ENCODE peak calls at places on chromosome 1, in four cellular contexts. U is aorta, P is transverse colon, A is breast epithelium. T is an unnamed sample.

GRCh38 chr1:233816348-233816747 is 88.1 kb upstream of the SLC35F3 start:
- DNase-seq in P (no peak), U (no peak), A (no peak), T (no peak)

GRCh38 chr1:63651110-63651776 is 58.0 kb downstream of the PGM1 start:
- DNase-seq in A (no peak), P (no peak), U (no peak), T (no peak)

GRCh38 chr1:159855709-159856108 is 6.7 kb downstream of the VSIG8 start:
- DNase-seq in P (no peak), A (no peak), U (no peak), T (no peak)

GRCh38 chr1:49408346-49408745 is 615.4 kb downstream of the AGBL4 start:
- DNase-seq in A (no peak), U (no peak), P (no peak), T (no peak)

GRCh38 chr1:160953030-160953429 is 1.6 kb downstream of the ITLN2 start:
- DNase-seq in U (no peak), P (no peak), A (no peak), T (no peak)

GRCh38 chr1:41751804-41752513 is 166.8 kb downstream of the HIVEP3 start:
- DNase-seq in P (peak; percentile 21), U (no peak), A (no peak), T (no peak)

GRCh38 chr1:244881552-244882280 is 17.4 kb upstream of the HNRNPU start:
- DNase-seq in A (no peak), P (no peak), U (no peak), T (no peak)

GRCh38 chr1:86965012-86965826 is 50.8 kb downstream of the HS2ST1 start:
- DNase-seq in P (no peak), U (no peak), A (no peak), T (no peak)

GRCh38 chr1:214466759-214467585 is 84.4 kb downstream of the PTPN14 start:
- DNase-seq in A (no peak), U (no peak), P (no peak), T (no peak)

GRCh38 chr1:45365051-45365450 is 24.8 kb upstream of the MUTYH start:
- DNase-seq in P (no peak), A (no peak), U (no peak), T (no peak)

GRCh38 chr1:114597949-114598348 is 16.5 kb upstream of the BCAS2 start:
- DNase-seq in P (no peak), U (no peak), A (no peak), T (no peak)

GRCh38 chr1:71745326-71745725 is 537.0 kb downstream of the NEGR1 start:
- DNase-seq in U (no peak), P (no peak), A (no peak), T (no peak)

GRCh38 chr1:14340244-14340800 is 258.2 kb upstream of the KAZN start:
- DNase-seq in P (no peak), U (no peak), A (no peak), T (no peak)

DNA sequence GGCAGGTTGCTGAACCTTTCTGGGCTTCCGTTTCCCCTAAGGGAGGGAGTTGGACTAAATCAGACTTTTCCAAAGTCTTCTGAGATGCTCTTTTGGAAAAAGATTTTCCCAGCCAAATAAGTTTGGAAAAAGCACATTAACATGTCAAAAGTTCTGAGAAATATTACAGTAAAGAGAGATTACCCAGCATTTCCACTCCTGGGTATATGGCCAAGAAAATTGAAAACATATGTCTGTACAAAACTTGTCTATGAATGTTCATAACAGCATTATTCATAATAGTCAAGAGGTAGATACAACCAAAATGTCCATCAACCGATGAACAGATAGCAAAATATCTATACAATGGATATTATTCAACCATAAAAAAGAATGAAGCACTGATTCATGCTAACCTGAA is 35.9 kb upstream of the TENT5C start:
- DNase-seq in P (no peak), A (no peak), U (no peak), T (no peak)
- H3K27ac ChIP-seq in P (peak overlapping the region; percentile 78), A (no peak overlapping the region), U (no peak overlapping the region), T (no peak overlapping the region)

DNA sequence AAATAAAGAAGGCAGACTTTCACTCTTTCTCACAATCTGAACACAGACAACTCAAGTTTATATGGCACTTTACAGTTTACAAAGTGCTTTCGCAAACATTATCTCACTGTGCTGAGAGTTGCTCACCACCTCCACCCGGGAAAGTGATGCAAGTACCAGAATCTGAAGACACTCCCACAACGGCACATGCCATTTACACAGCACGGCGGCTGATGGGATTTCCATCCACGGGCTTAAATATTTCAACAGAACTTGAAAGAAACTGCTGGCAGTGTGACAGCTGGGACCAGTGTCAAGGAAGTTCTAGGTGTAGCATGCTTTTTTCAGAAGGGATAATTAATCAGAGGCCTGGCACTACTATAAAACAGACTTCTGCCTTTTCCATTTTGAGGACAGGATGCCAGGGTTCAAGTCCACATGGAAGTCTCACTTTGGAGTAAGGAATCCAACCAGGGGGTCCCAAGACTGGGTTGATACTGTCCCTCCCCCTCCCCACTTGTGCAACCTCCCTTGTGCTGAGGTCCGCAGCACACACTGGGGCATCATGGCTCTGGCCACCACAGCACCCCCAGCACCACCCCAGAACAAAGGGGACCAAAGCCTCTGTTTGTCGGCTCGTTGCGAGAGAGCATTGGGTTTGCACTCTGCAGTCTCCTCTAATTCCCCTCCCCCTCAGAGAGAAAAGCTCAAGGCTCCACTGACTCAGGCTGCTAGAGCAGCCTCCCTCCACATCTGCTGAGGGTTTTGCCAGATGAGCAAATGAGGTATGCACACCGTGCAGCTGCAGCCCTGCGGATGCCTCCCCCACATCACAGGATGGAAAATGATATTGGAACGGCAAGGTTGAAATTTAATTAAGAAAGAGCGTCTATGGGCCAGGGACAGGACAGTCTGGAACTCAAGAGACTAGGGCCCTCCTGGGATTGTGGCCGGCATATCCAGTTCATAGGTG is 154.9 kb downstream of the TGFBR3 start:
- DNase-seq in A (peak; percentile 65), P (peak; percentile 33), U (no peak), T (no peak)
- H3K27ac ChIP-seq in A (peak overlapping the region; percentile 77), P (peak overlapping the region; percentile 56), U (no peak overlapping the region), T (no peak overlapping the region)

GRCh38 chr1:118987431-118988185 is 535 bp downstream of the TBX15 start:
- DNase-seq in P (no peak), U (no peak), A (no peak), T (no peak)

GRCh38 chr1:118986839-118987430 is 1.2 kb downstream of the TBX15 start:
- DNase-seq in U (no peak), A (no peak), P (no peak), T (no peak)

GRCh38 chr1:118989878-118990378 is 1.8 kb upstream of the TBX15 start:
- DNase-seq in P (no peak), A (no peak), U (no peak), T (no peak)

GRCh38 chr1:118989006-118989736 is 1.0 kb upstream of the TBX15 start:
- DNase-seq in U (no peak), P (no peak), A (no peak), T (no peak)

GRCh38 chr1:118988186-118989005 is at the start of gene TBX15:
- DNase-seq in U (no peak), A (no peak), P (no peak), T (no peak)
- H3K27ac ChIP-seq in U (no peak within 1 kb of the TSS), A (peak within 1 kb of the TSS; percentile 82), P (no peak within 1 kb of the TSS), T (no peak within 1 kb of the TSS)

GRCh38 chr1:31054349-31054748 is 11.2 kb downstream of the PUM1 start:
- DNase-seq in P (no peak), U (no peak), A (no peak), T (no peak)
- H3K27ac ChIP-seq in P (no peak overlapping the region), U (no peak overlapping the region), A (no peak overlapping the region), T (no peak overlapping the region)

GRCh38 chr1:220516014-220516721 is 11.8 kb upstream of the MARK1 start:
- DNase-seq in A (no peak), U (no peak), P (no peak), T (no peak)
- H3K27ac ChIP-seq in A (no peak overlapping the region), U (no peak overlapping the region), P (no peak overlapping the region), T (no peak overlapping the region)

GRCh38 chr1:61338899-61339298 is 256.5 kb downstream of the NFIA start:
- DNase-seq in U (no peak), P (no peak), A (no peak), T (no peak)
- H3K27ac ChIP-seq in U (peak overlapping the region; percentile 75), P (peak overlapping the region; percentile 74), A (peak overlapping the region; percentile 79), T (peak overlapping the region; percentile 81)

GRCh38 chr1:151991663-151992344 is 1.9 kb downstream of the S100A10 start:
- DNase-seq in U (no peak), A (no peak), P (no peak), T (no peak)

GRCh38 chr1:151990058-151990855 is 3.4 kb downstream of the S100A10 start:
- DNase-seq in A (no peak), U (no peak), P (no peak), T (no peak)

GRCh38 chr1:151990856-151991198 is 2.8 kb downstream of the S100A10 start:
- DNase-seq in A (peak; percentile 64), P (peak; percentile 71), U (no peak), T (no peak)

GRCh38 chr1:151988405-151988851 is 5.2 kb downstream of the S100A10 start:
- DNase-seq in U (no peak), P (no peak), A (no peak), T (no peak)

DNA sequence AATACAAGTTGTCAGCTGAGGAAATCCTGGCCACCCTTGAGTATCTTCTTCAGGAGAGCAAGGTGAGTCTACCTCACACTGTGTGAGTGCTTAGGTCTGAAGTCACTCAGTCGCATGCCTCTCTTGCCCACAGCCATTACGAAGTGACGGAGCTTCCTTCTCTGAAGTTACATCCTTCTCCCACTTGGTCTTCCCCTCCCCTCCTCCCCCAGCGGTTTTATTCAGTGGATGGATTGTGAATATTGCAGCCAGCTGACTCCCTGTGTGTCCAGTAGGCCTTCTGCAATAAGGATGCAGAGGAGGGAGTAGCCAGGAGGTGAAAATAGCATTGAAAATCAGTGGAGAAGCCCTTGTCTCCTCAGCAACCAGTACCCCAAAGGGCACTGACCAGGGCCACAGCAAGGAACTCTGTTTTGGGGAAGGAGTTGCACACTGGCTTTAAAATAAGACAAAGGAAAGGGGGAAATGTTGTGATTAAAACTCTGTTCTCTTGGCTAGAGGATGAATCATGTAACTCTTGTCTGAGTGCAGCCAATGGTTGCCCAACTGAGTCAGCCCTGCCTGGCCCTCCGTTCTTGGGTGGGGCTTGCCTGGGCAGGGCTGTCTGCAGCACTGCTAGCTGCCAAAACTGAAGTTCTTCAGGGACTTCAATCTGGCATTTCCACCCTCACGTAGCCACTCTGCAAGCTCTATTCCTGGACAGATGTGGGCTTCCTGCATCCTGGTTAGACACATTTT is 4.4 kb downstream of the S100A10 start:
- DNase-seq in A (no peak), U (peak; percentile 90), P (peak; percentile 76), T (no peak)
- H3K27ac ChIP-seq in A (peak overlapping the region; percentile 91), U (peak overlapping the region; percentile 90), P (peak overlapping the region; percentile 97), T (peak overlapping the region; percentile 9)

DNA sequence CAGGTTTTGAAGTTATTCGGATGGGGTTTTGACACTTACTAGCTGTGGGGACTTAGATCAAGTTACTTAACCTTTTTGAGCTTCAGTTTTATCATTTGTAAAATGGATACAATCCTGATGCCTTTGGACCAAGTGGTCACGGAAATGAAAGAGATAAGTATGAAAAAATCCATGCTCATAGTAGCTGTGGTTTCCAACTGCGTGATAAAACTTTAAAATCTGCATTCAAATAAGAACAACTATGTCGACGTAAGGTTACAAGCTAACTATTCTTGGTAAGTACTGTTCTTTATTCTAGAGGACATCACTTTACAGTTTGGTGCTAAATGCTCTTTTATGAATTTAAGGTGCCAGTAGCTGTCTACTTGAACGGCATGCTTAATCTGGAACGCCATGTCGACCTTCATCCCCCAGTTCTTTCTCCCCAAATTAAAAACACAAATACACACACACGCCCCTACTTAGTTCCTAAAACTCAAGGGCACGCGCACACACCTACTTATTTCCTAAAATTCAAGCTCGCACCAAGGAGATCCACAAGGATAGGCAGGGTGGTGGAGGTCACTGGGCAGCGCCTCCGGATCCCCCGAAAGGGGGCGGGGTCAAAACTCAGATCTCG is 476 bp upstream of the NFYC start:
- DNase-seq in P (no peak), U (no peak), A (no peak), T (no peak)
- H3K27ac ChIP-seq in P (peak overlapping the region; percentile 99), U (peak overlapping the region; percentile 48), A (peak overlapping the region; percentile 100), T (peak overlapping the region; percentile 99)

T was measured in caudate nucleus.